ENCODE peak calls at places on chromosomes 1 and 21, in nine cellular contexts. X is HT1080, N is fibroblast of the conjunctiva, T is NCI-H774, J is right cardiac atrium, Z is ELR, M is omental fat pad, V is RPMI7951, P is T-helper 1 cell. K is an unnamed sample.

GRCh38 chr21:38277501-38278111 is 20.8 kb downstream of the KCNJ15 start:
- DNase-seq in X (peak; percentile 98), N (peak; percentile 88), T (no peak), J (no peak), Z (peak; percentile 99), M (no peak), V (peak; percentile 98), P (no peak), K (peak; percentile 94)

GRCh38 chr1:1779691-1780597 is 1.7 kb upstream of the NADK start:
- DNase-seq in X (peak; percentile 63), N (no peak), T (no peak), J (peak; percentile 79), Z (peak; percentile 61), M (no peak), V (peak; percentile 74), P (peak; percentile 24), K (no peak)

GRCh38 chr1:56215771-56216170 is 363.6 kb downstream of the PLPP3 start:
- DNase-seq in X (no peak), N (no peak), T (no peak), J (no peak), Z (no peak), M (no peak), V (peak; percentile 37), P (no peak), K (no peak)

GRCh38 chr1:180881806-180882509 is 30.7 kb upstream of the KIAA1614 start:
- DNase-seq in X (peak; percentile 43), N (peak; percentile 39), T (no peak), J (no peak), Z (peak; percentile 77), M (no peak), V (peak; percentile 49), P (no peak), K (no peak)

GRCh38 chr1:109808703-109809102 is 45.0 kb upstream of the EPS8L3 start:
- DNase-seq in X (no peak), N (no peak), T (no peak), J (peak; percentile 12), Z (no peak), M (no peak), V (no peak), P (no peak), K (no peak)

GRCh38 chr1:173258484-173259264 is 51.5 kb upstream of the TNFSF4 start:
- DNase-seq in X (no peak), N (no peak), T (no peak), J (no peak), Z (peak; percentile 43), M (no peak), V (peak; percentile 92), P (no peak), K (no peak)

GRCh38 chr21:46570119-46570518 is 34.8 kb downstream of the S100B start:
- DNase-seq in X (no peak), N (no peak), T (no peak), J (no peak), Z (no peak), M (no peak), V (no peak), P (no peak), K (no peak)

GRCh38 chr1:59238535-59238934 is 58.4 kb upstream of the FGGY start:
- DNase-seq in X (no peak), N (no peak), T (peak; percentile 76), J (no peak), Z (no peak), M (no peak), V (no peak), P (no peak), K (no peak)

GRCh38 chr1:8163039-8163438 is 136.9 kb upstream of the ERRFI1 start:
- DNase-seq in X (no peak), N (no peak), T (no peak), J (no peak), Z (no peak), M (no peak), V (no peak), P (no peak), K (no peak)

GRCh38 chr1:21292991-21293536 is 2.8 kb upstream of the ECE1 start:
- DNase-seq in X (no peak), N (no peak), T (no peak), J (peak; percentile 66), Z (no peak), M (no peak), V (no peak), P (peak; percentile 10), K (no peak)

GRCh38 chr1:91553196-91553595 is 52.5 kb downstream of the CDC7 start:
- DNase-seq in X (peak; percentile 28), N (peak; percentile 56), T (no peak), J (peak; percentile 73), Z (peak; percentile 69), M (no peak), V (peak; percentile 48), P (no peak), K (peak; percentile 68)

GRCh38 chr1:236282159-236282716 is 480 bp upstream of the ERO1B start:
- DNase-seq in X (no peak), N (no peak), T (no peak), J (no peak), Z (peak; percentile 38), M (no peak), V (no peak), P (no peak), K (peak; percentile 8)

GRCh38 chr1:50976890-50977574 is 7.0 kb downstream of the CDKN2C start:
- DNase-seq in X (peak; percentile 80), N (no peak), T (peak; percentile 59), J (peak; percentile 49), Z (peak; percentile 79), M (no peak), V (peak; percentile 79), P (no peak), K (no peak)

GRCh38 chr1:8203056-8203455 is 114.9 kb upstream of the SLC45A1 start:
- DNase-seq in X (no peak), N (no peak), T (no peak), J (peak; percentile 49), Z (no peak), M (no peak), V (no peak), P (no peak), K (no peak)

GRCh38 chr1:221712198-221712684 is 29.6 kb downstream of the DUSP10 start:
- DNase-seq in X (peak; percentile 81), N (no peak), T (no peak), J (no peak), Z (peak; percentile 88), M (no peak), V (peak; percentile 81), P (no peak), K (peak; percentile 55)

GRCh38 chr21:44761011-44761729 is 40.5 kb downstream of the UBE2G2 start:
- DNase-seq in X (no peak), N (no peak), T (peak; percentile 1), J (no peak), Z (no peak), M (no peak), V (no peak), P (no peak), K (no peak)

GRCh38 chr21:18220498-18220897 is 24.1 kb upstream of the CHODL start:
- DNase-seq in X (no peak), N (no peak), T (no peak), J (no peak), Z (no peak), M (no peak), V (no peak), P (no peak), K (no peak)

GRCh38 chr1:10759413-10760200 is 36.8 kb downstream of the CASZ1 start:
- DNase-seq in X (no peak), N (no peak), T (no peak), J (peak; percentile 22), Z (no peak), M (no peak), V (no peak), P (no peak), K (no peak)

GRCh38 chr1:45623972-45624371 is at the start of gene CCDC17:
- DNase-seq in X (no peak), N (no peak), T (no peak), J (no peak), Z (no peak), M (no peak), V (no peak), P (no peak), K (no peak)

GRCh38 chr1:19469004-19469403 is 16.3 kb downstream of the CAPZB start:
- DNase-seq in X (no peak), N (no peak), T (no peak), J (no peak), Z (no peak), M (no peak), V (no peak), P (no peak), K (no peak)

GRCh38 chr1:2377751-2378440 is 13.5 kb downstream of the MORN1 start:
- DNase-seq in X (no peak), N (no peak), T (no peak), J (peak; percentile 15), Z (no peak), M (no peak), V (no peak), P (no peak), K (no peak)

GRCh38 chr1:89688607-89689006 is 55.7 kb downstream of the LRRC8C start:
- DNase-seq in X (no peak), N (no peak), T (no peak), J (no peak), Z (no peak), M (no peak), V (no peak), P (no peak), K (no peak)

GRCh38 chr21:26366781-26367180 is 196.2 kb upstream of the APP start:
- DNase-seq in X (peak; percentile 80), N (no peak), T (no peak), J (no peak), Z (peak; percentile 81), M (no peak), V (no peak), P (no peak), K (peak; percentile 21)

GRCh38 chr1:232579461-232579860 is 50.5 kb downstream of the SIPA1L2 start:
- DNase-seq in X (no peak), N (no peak), T (no peak), J (no peak), Z (no peak), M (no peak), V (no peak), P (no peak), K (no peak)

GRCh38 chr1:43705334-43705733 is 2.0 kb upstream of the ST3GAL3 start:
- DNase-seq in X (no peak), N (no peak), T (no peak), J (no peak), Z (no peak), M (no peak), V (no peak), P (no peak), K (no peak)

GRCh38 chr21:36929622-36930021 is 36.8 kb downstream of the HLCS start:
- DNase-seq in X (peak; percentile 4), N (no peak), T (no peak), J (no peak), Z (peak; percentile 28), M (no peak), V (peak; percentile 13), P (no peak), K (no peak)

GRCh38 chr1:154598871-154599635 is 8.9 kb downstream of the ADAR start:
- DNase-seq in X (no peak), N (no peak), T (no peak), J (no peak), Z (no peak), M (no peak), V (no peak), P (no peak), K (no peak)

GRCh38 chr1:164823486-164824279 is 264.7 kb downstream of the PBX1 start:
- DNase-seq in X (no peak), N (no peak), T (no peak), J (no peak), Z (no peak), M (no peak), V (peak; percentile 9), P (no peak), K (peak; percentile 18)

GRCh38 chr1:19203440-19203839 is 6.6 kb downstream of the UBR4 start:
- DNase-seq in X (peak; percentile 75), N (peak; percentile 38), T (no peak), J (no peak), Z (peak; percentile 72), M (no peak), V (peak; percentile 41), P (no peak), K (peak; percentile 47)

GRCh38 chr1:65049941-65050713 is 83.8 kb upstream of the JAK1 start:
- DNase-seq in X (no peak), N (no peak), T (no peak), J (no peak), Z (no peak), M (no peak), V (no peak), P (no peak), K (no peak)

GRCh38 chr1:233597489-233597901 is 16.4 kb upstream of the KCNK1 start:
- DNase-seq in X (no peak), N (no peak), T (no peak), J (no peak), Z (peak; percentile 0), M (no peak), V (no peak), P (no peak), K (no peak)